ENCODE peak calls at places on chromosomes 7 and 10, in ten cellular contexts. O, Y, D, G, B, K, L, T, A and Q are unnamed samples.

GRCh38 chr10:10818082-10818481 is 199.6 kb upstream of the CELF2 start:
- DNase-seq in T (no peak), A (no peak), B (no peak), G (no peak), O (no peak), D (no peak), Y (peak; percentile 25), L (no peak), K (no peak), Q (no peak)

GRCh38 chr10:45495438-45496152 is 121.6 kb downstream of the ALOX5 start:
- DNase-seq in D (no peak), B (no peak), Y (no peak), L (no peak), K (peak; percentile 6), G (no peak), O (no peak), A (no peak), T (no peak), Q (no peak)

GRCh38 chr10:79007037-79007842 is 61.5 kb upstream of the ZMIZ1 start:
- DNase-seq in O (no peak), K (no peak), D (peak; percentile 65), A (no peak), G (no peak), Y (peak; percentile 53), T (no peak), L (no peak), B (no peak), Q (no peak)

GRCh38 chr10:83682399-83682798 is 456.9 kb upstream of the GHITM start:
- DNase-seq in K (no peak), Y (no peak), G (no peak), B (no peak), L (no peak), T (no peak), D (no peak), A (no peak), O (no peak), Q (no peak)

GRCh38 chr7:130363156-130363847 is 17.0 kb upstream of the CPA1 start:
- DNase-seq in D (peak; percentile 86), G (no peak), K (peak; percentile 85), T (no peak), L (no peak), B (no peak), Y (peak; percentile 92), A (no peak), O (no peak), Q (no peak)

GRCh38 chr7:42445691-42446090 is 208.7 kb upstream of the GLI3 start:
- DNase-seq in B (no peak), D (peak; percentile 28), T (no peak), L (no peak), A (no peak), K (no peak), Y (peak; percentile 44), G (no peak), O (no peak), Q (no peak)

GRCh38 chr7:46360811-46361210 is 439.7 kb upstream of the IGFBP3 start:
- DNase-seq in T (no peak), O (no peak), A (no peak), B (no peak), Y (no peak), G (no peak), L (no peak), K (no peak), D (no peak), Q (no peak)

GRCh38 chr10:101783736-101784118 is 481 bp upstream of the NPM3 start:
- DNase-seq in D (peak; percentile 24), T (no peak), O (no peak), K (no peak), B (no peak), L (no peak), Y (peak; percentile 21), G (no peak), A (no peak), Q (no peak)

GRCh38 chr10:34358729-34359128 is 456.4 kb downstream of the PARD3 start:
- DNase-seq in T (no peak), K (no peak), D (no peak), G (no peak), A (no peak), L (no peak), Y (no peak), B (no peak), O (no peak), Q (no peak)

GRCh38 chr7:131843862-131844261 is 287.4 kb upstream of the PODXL start:
- DNase-seq in G (no peak), O (no peak), K (no peak), B (no peak), L (peak; percentile 5), T (no peak), A (no peak), Y (peak; percentile 14), D (peak; percentile 35), Q (no peak)

GRCh38 chr7:157434231-157434630 is 97.4 kb downstream of the DNAJB6 start:
- DNase-seq in O (no peak), T (no peak), L (no peak), A (no peak), B (no peak), Y (no peak), G (no peak), D (no peak), K (no peak), Q (no peak)

GRCh38 chr7:108736266-108736891 is 166.7 kb downstream of the DNAJB9 start:
- DNase-seq in O (no peak), T (no peak), B (no peak), L (no peak), A (no peak), D (no peak), G (peak; percentile 17), K (no peak), Y (no peak), Q (no peak)

GRCh38 chr10:26437637-26438461 is at the start of gene APBB1IP:
- DNase-seq in L (no peak), Y (peak; percentile 72), D (peak; percentile 69), A (peak; percentile 32), B (peak; percentile 19), G (no peak), O (peak; percentile 53), K (no peak), T (peak; percentile 73), Q (no peak)

GRCh38 chr7:148014473-148014872 is 576.1 kb upstream of the C7orf33 start:
- DNase-seq in D (no peak), T (no peak), G (no peak), Y (no peak), L (no peak), B (no peak), K (no peak), O (no peak), A (no peak), Q (no peak)

GRCh38 chr7:98840604-98841508 is 29.0 kb downstream of the TMEM130 start:
- DNase-seq in B (no peak), Y (no peak), T (no peak), D (peak; percentile 39), K (no peak), O (no peak), G (no peak), A (no peak), L (no peak), Q (no peak)

GRCh38 chr10:117186832-117187615 is 10.3 kb upstream of the KCNK18 start:
- DNase-seq in T (no peak), Y (peak; percentile 20), G (no peak), O (no peak), A (no peak), K (peak; percentile 80), B (no peak), D (no peak), L (no peak), Q (no peak)

GRCh38 chr7:77866791-77867190 is 68.2 kb downstream of the PHTF2 start:
- DNase-seq in A (no peak), O (no peak), D (peak; percentile 62), G (no peak), L (no peak), T (no peak), B (no peak), Y (peak; percentile 86), K (no peak), Q (no peak)

GRCh38 chr7:38584443-38585210 is 46.5 kb downstream of the AMPH start:
- DNase-seq in T (peak; percentile 23), O (no peak), B (no peak), L (no peak), Y (no peak), K (no peak), G (no peak), A (no peak), D (peak; percentile 61), Q (no peak)